ENCODE peak calls at places on chromosomes 4 and X, in ten cellular contexts. K is WTC11; R is stimulated activated CD4-positive, alpha-beta T cell treated with anti-CD3 and anti-CD28 coated beads, Interleukin-12 subunit alpha, Interleukin-12 subunit beta, amount 100 ng/mL, for 24 hours; G is fibroblast of the aortic adventitia; P is OCI-M1; O is NCI-H1092 treated with DMSO at 0.1 percent for 48 hours; U is ACHN; S is stimulated activated CD8-positive, alpha-beta memory T cell treated with anti-CD3 and anti-CD28 coated beads, Interleukin-4, amount 100 ng/mL, for 48 hours; M is M059J; Q is GM03348. N is an unnamed sample.
A peak's percentile ranks its signal among the peaks of the same experiment; 100 is the strongest.

GRCh38 chrX:47633671-47634590 is 4.2 kb upstream of the CFP start:
- DNase-seq in K (no peak), R (no peak), G (no peak), P (no peak), O (no peak), U (no peak), S (no peak), M (no peak), Q (no peak), N (no peak)

GRCh38 chr4:167020410-167020809 is 213.9 kb downstream of the SPOCK3 start:
- DNase-seq in K (peak; percentile 31), R (no peak), G (peak; percentile 8), P (peak; percentile 29), O (no peak), U (peak; percentile 4), S (no peak), M (no peak), Q (no peak), N (no peak)

GRCh38 chrX:136166221-136166855 is 19.0 kb downstream of the FHL1 start:
- DNase-seq in K (no peak), R (no peak), G (peak; percentile 66), P (peak; percentile 38), O (no peak), U (no peak), S (no peak), M (peak; percentile 66), Q (peak; percentile 39), N (no peak)

GRCh38 chrX:270848-271367 is 10.3 kb upstream of the PLCXD1 start:
- DNase-seq in K (peak; percentile 13), R (no peak), G (no peak), P (no peak), O (no peak), U (no peak), S (no peak), M (no peak), Q (no peak), N (no peak)

GRCh38 chr4:16129336-16129735 is 45.5 kb upstream of the PROM1 start:
- DNase-seq in K (no peak), R (no peak), G (no peak), P (peak; percentile 11), O (peak; percentile 94), U (no peak), S (no peak), M (no peak), Q (no peak), N (no peak)

GRCh38 chr4:144750348-144750747 is 104.4 kb downstream of the HHIP start:
- DNase-seq in K (no peak), R (no peak), G (no peak), P (no peak), O (no peak), U (no peak), S (no peak), M (no peak), Q (no peak), N (no peak)

GRCh38 chr4:102735578-102735977 is 25.2 kb downstream of the MANBA start:
- DNase-seq in K (no peak), R (no peak), G (no peak), P (no peak), O (no peak), U (no peak), S (no peak), M (no peak), Q (no peak), N (no peak)

GRCh38 chr4:2408401-2408958 is 10.0 kb downstream of the ZFYVE28 start:
- DNase-seq in K (peak; percentile 70), R (no peak), G (no peak), P (peak; percentile 15), O (no peak), U (no peak), S (peak; percentile 66), M (no peak), Q (no peak), N (no peak)

GRCh38 chr4:145770124-145770523 is 90.2 kb downstream of the C4orf51 start:
- DNase-seq in K (no peak), R (no peak), G (no peak), P (no peak), O (no peak), U (no peak), S (no peak), M (no peak), Q (no peak), N (no peak)

GRCh38 chr4:89411539-89411938 is 103.9 kb upstream of the GPRIN3 start:
- DNase-seq in K (no peak), R (no peak), G (no peak), P (peak; percentile 17), O (no peak), U (no peak), S (no peak), M (no peak), Q (peak; percentile 16), N (no peak)

GRCh38 chr4:100062921-100063320 is 112.8 kb upstream of the H2AZ1 start:
- DNase-seq in K (no peak), R (no peak), G (no peak), P (no peak), O (no peak), U (no peak), S (no peak), M (no peak), Q (no peak), N (no peak)

GRCh38 chr4:149735796-149736195 is 79.8 kb downstream of the IQCM start:
- DNase-seq in K (no peak), R (no peak), G (peak; percentile 41), P (peak; percentile 56), O (no peak), U (no peak), S (no peak), M (no peak), Q (no peak), N (no peak)

GRCh38 chrX:28039258-28039657 is 58.0 kb upstream of the DCAF8L1 start:
- DNase-seq in K (no peak), R (no peak), G (no peak), P (no peak), O (no peak), U (no peak), S (no peak), M (no peak), Q (no peak), N (no peak)

GRCh38 chr4:120699354-120699753 is 223.2 kb downstream of the PRDM5 start:
- DNase-seq in K (no peak), R (no peak), G (no peak), P (no peak), O (no peak), U (no peak), S (no peak), M (no peak), Q (no peak), N (no peak)

GRCh38 chr4:126661194-126661593 is 971.6 kb upstream of the INTU start:
- DNase-seq in K (no peak), R (no peak), G (peak; percentile 43), P (peak; percentile 78), O (no peak), U (no peak), S (no peak), M (no peak), Q (peak; percentile 13), N (no peak)

GRCh38 chr4:134490863-134491262 is 289.3 kb upstream of the PABPC4L start:
- DNase-seq in K (no peak), R (no peak), G (no peak), P (peak; percentile 35), O (no peak), U (no peak), S (no peak), M (no peak), Q (no peak), N (no peak)

GRCh38 chr4:138759508-138759907 is 256.1 kb upstream of the NOCT start:
- DNase-seq in K (no peak), R (no peak), G (no peak), P (no peak), O (no peak), U (no peak), S (no peak), M (no peak), Q (no peak), N (no peak)

GRCh38 chr4:163495900-163496299 is 1.4 kb downstream of the TMA16 start:
- DNase-seq in K (no peak), R (no peak), G (no peak), P (peak; percentile 72), O (no peak), U (no peak), S (no peak), M (peak; percentile 6), Q (no peak), N (no peak)

GRCh38 chr4:6953751-6954380 is 44.2 kb downstream of the TBC1D14 start:
- DNase-seq in K (peak; percentile 89), R (no peak), G (peak; percentile 69), P (no peak), O (no peak), U (peak; percentile 63), S (no peak), M (no peak), Q (peak; percentile 95), N (peak; percentile 11)

GRCh38 chr4:33386761-33387160 is 2666.6 kb downstream of the PCDH7 start:
- DNase-seq in K (no peak), R (no peak), G (no peak), P (peak; percentile 32), O (no peak), U (peak; percentile 8), S (no peak), M (no peak), Q (peak; percentile 5), N (no peak)

GRCh38 chr4:79869597-79870336 is 203.3 kb downstream of the ANTXR2 start:
- DNase-seq in K (no peak), R (no peak), G (no peak), P (no peak), O (no peak), U (no peak), S (no peak), M (no peak), Q (no peak), N (no peak)

GRCh38 chrX:103716967-103717366 is 6.3 kb downstream of the TMEM31 start:
- DNase-seq in K (no peak), R (no peak), G (peak; percentile 90), P (no peak), O (no peak), U (peak; percentile 37), S (no peak), M (peak; percentile 85), Q (peak; percentile 64), N (no peak)

GRCh38 chr4:78057600-78058560 is 757 bp downstream of the FRAS1 start:
- DNase-seq in K (peak; percentile 37), R (no peak), G (peak; percentile 34), P (peak; percentile 25), O (peak; percentile 65), U (peak; percentile 34), S (peak; percentile 65), M (peak; percentile 20), Q (peak; percentile 67), N (peak; percentile 53)

GRCh38 chrX:57528670-57529255 is 63.0 kb upstream of the ZXDB start:
- DNase-seq in K (peak; percentile 33), R (no peak), G (peak; percentile 4), P (peak; percentile 17), O (no peak), U (peak; percentile 6), S (peak; percentile 21), M (peak; percentile 26), Q (peak; percentile 2), N (no peak)

GRCh38 chr4:146063143-146063542 is 112.4 kb upstream of the LSM6 start:
- DNase-seq in K (no peak), R (no peak), G (no peak), P (no peak), O (no peak), U (no peak), S (no peak), M (no peak), Q (peak; percentile 13), N (no peak)

GRCh38 chr4:150278206-150278605 is 200.0 kb downstream of the DCLK2 start:
- DNase-seq in K (no peak), R (no peak), G (no peak), P (no peak), O (no peak), U (no peak), S (no peak), M (no peak), Q (no peak), N (no peak)

GRCh38 chr4:98932539-98932938 is 3.6 kb upstream of the EIF4E start:
- DNase-seq in K (no peak), R (no peak), G (peak; percentile 34), P (no peak), O (no peak), U (no peak), S (no peak), M (peak; percentile 69), Q (peak; percentile 21), N (no peak)

GRCh38 chrX:30241724-30242415 is at the start of gene MAGEB4:
- DNase-seq in K (no peak), R (no peak), G (no peak), P (no peak), O (no peak), U (no peak), S (no peak), M (peak; percentile 26), Q (no peak), N (no peak)

N was measured in activated T-cell treated with anti-CD3 and anti-CD28 coated beads, Interleukin-2, amount 50 U/mL, for 24 hours.